ENCODE peak calls at places on chromosomes 3 and 15, in nine cellular contexts. One of them, this sample, is unnamed.

GRCh38 chr3:195034101-195034500 is 236.9 kb downstream of the XXYLT1 start:
- DNase-seq in AG04449: no peak
- DNase-seq in HS-5: no peak
- DNase-seq in left ventricle myocardium superior: no peak
- DNase-seq in stomach: no peak
- DNase-seq in GDM1: no peak
- DNase-seq in GM03348: no peak
- DNase-seq in AG08396: no peak
- DNase-seq in nucleus accumbens: no peak
- DNase-seq in this sample: no peak

GRCh38 chr3:30082652-30083051 is 523.7 kb upstream of the TGFBR2 start:
- DNase-seq in AG04449: no peak
- DNase-seq in HS-5: no peak
- DNase-seq in left ventricle myocardium superior: no peak
- DNase-seq in stomach: no peak
- DNase-seq in GDM1: no peak
- DNase-seq in GM03348: no peak
- DNase-seq in AG08396: no peak
- DNase-seq in nucleus accumbens: no peak
- DNase-seq in this sample: no peak

GRCh38 chr3:75242012-75242411 is 422.1 kb upstream of the FRG2C start:
- DNase-seq in AG04449: no peak
- DNase-seq in HS-5: no peak
- DNase-seq in left ventricle myocardium superior: no peak
- DNase-seq in stomach: no peak
- DNase-seq in GDM1: no peak
- DNase-seq in GM03348: no peak
- DNase-seq in AG08396: no peak
- DNase-seq in nucleus accumbens: no peak
- DNase-seq in this sample: no peak

GRCh38 chr3:149964296-149964695 is 6.4 kb downstream of the PFN2 start:
- DNase-seq in AG04449: no peak
- DNase-seq in HS-5: no peak
- DNase-seq in left ventricle myocardium superior: no peak
- DNase-seq in stomach: no peak
- DNase-seq in GDM1: no peak
- DNase-seq in GM03348: peak
- DNase-seq in AG08396: no peak
- DNase-seq in nucleus accumbens: no peak
- DNase-seq in this sample: peak

GRCh38 chr3:58899159-58899952 is 150.5 kb downstream of the CFAP20DC start:
- DNase-seq in AG04449: no peak
- DNase-seq in HS-5: no peak
- DNase-seq in left ventricle myocardium superior: peak
- DNase-seq in stomach: no peak
- DNase-seq in GDM1: peak
- DNase-seq in GM03348: peak
- DNase-seq in AG08396: no peak
- DNase-seq in nucleus accumbens: no peak
- DNase-seq in this sample: peak

GRCh38 chr3:65485826-65486592 is 552.7 kb downstream of the MAGI1 start:
- DNase-seq in AG04449: no peak
- DNase-seq in HS-5: no peak
- DNase-seq in left ventricle myocardium superior: no peak
- DNase-seq in stomach: no peak
- DNase-seq in GDM1: no peak
- DNase-seq in GM03348: no peak
- DNase-seq in AG08396: no peak
- DNase-seq in nucleus accumbens: peak
- DNase-seq in this sample: no peak

GRCh38 chr3:53173107-53173506 is 12.1 kb downstream of the PRKCD start:
- DNase-seq in AG04449: no peak
- DNase-seq in HS-5: no peak
- DNase-seq in left ventricle myocardium superior: no peak
- DNase-seq in stomach: no peak
- DNase-seq in GDM1: no peak
- DNase-seq in GM03348: no peak
- DNase-seq in AG08396: no peak
- DNase-seq in nucleus accumbens: no peak
- DNase-seq in this sample: no peak

GRCh38 chr15:101675015-101675414 is 22.8 kb upstream of the TM2D3 start:
- DNase-seq in AG04449: peak
- DNase-seq in HS-5: peak
- DNase-seq in left ventricle myocardium superior: no peak
- DNase-seq in stomach: no peak
- DNase-seq in GDM1: no peak
- DNase-seq in GM03348: peak
- DNase-seq in AG08396: peak
- DNase-seq in nucleus accumbens: no peak
- DNase-seq in this sample: peak

GRCh38 chr3:66592927-66593625 is 92.3 kb upstream of the LRIG1 start:
- DNase-seq in AG04449: peak
- DNase-seq in HS-5: no peak
- DNase-seq in left ventricle myocardium superior: no peak
- DNase-seq in stomach: no peak
- DNase-seq in GDM1: no peak
- DNase-seq in GM03348: no peak
- DNase-seq in AG08396: no peak
- DNase-seq in nucleus accumbens: no peak
- DNase-seq in this sample: no peak

GRCh38 chr3:58421004-58421403 is 12.6 kb downstream of the PDHB start:
- DNase-seq in AG04449: no peak
- DNase-seq in HS-5: no peak
- DNase-seq in left ventricle myocardium superior: no peak
- DNase-seq in stomach: no peak
- DNase-seq in GDM1: no peak
- DNase-seq in GM03348: no peak
- DNase-seq in AG08396: no peak
- DNase-seq in nucleus accumbens: no peak
- DNase-seq in this sample: no peak

GRCh38 chr3:83011471-83011870 is 1250.0 kb upstream of the GBE1 start:
- DNase-seq in AG04449: no peak
- DNase-seq in HS-5: peak
- DNase-seq in left ventricle myocardium superior: no peak
- DNase-seq in stomach: no peak
- DNase-seq in GDM1: no peak
- DNase-seq in GM03348: no peak
- DNase-seq in AG08396: no peak
- DNase-seq in nucleus accumbens: no peak
- DNase-seq in this sample: no peak

GRCh38 chr3:47425959-47426358 is 45.1 kb downstream of the PTPN23 start:
- DNase-seq in AG04449: no peak
- DNase-seq in HS-5: no peak
- DNase-seq in left ventricle myocardium superior: no peak
- DNase-seq in stomach: no peak
- DNase-seq in GDM1: no peak
- DNase-seq in GM03348: no peak
- DNase-seq in AG08396: no peak
- DNase-seq in nucleus accumbens: no peak
- DNase-seq in this sample: no peak

GRCh38 chr3:97658670-97659285 is 105.8 kb upstream of the ARL6 start:
- DNase-seq in AG04449: no peak
- DNase-seq in HS-5: no peak
- DNase-seq in left ventricle myocardium superior: no peak
- DNase-seq in stomach: no peak
- DNase-seq in GDM1: peak
- DNase-seq in GM03348: peak
- DNase-seq in AG08396: peak
- DNase-seq in nucleus accumbens: no peak
- DNase-seq in this sample: peak

GRCh38 chr3:111538687-111539086 is 3.3 kb upstream of the CD96 start:
- DNase-seq in AG04449: no peak
- DNase-seq in HS-5: peak
- DNase-seq in left ventricle myocardium superior: no peak
- DNase-seq in stomach: no peak
- DNase-seq in GDM1: no peak
- DNase-seq in GM03348: peak
- DNase-seq in AG08396: peak
- DNase-seq in nucleus accumbens: no peak
- DNase-seq in this sample: peak

GRCh38 chr3:32056559-32057290 is 49.7 kb upstream of the GPD1L start:
- DNase-seq in AG04449: no peak
- DNase-seq in HS-5: no peak
- DNase-seq in left ventricle myocardium superior: no peak
- DNase-seq in stomach: no peak
- DNase-seq in GDM1: no peak
- DNase-seq in GM03348: no peak
- DNase-seq in AG08396: no peak
- DNase-seq in nucleus accumbens: no peak
- DNase-seq in this sample: no peak

GRCh38 chr3:154161806-154162205 is 40.6 kb downstream of the ARHGEF26 start:
- DNase-seq in AG04449: no peak
- DNase-seq in HS-5: no peak
- DNase-seq in left ventricle myocardium superior: no peak
- DNase-seq in stomach: no peak
- DNase-seq in GDM1: no peak
- DNase-seq in GM03348: no peak
- DNase-seq in AG08396: no peak
- DNase-seq in nucleus accumbens: no peak
- DNase-seq in this sample: peak

GRCh38 chr3:114126461-114126860 is 52.4 kb downstream of the DRD3 start:
- DNase-seq in AG04449: no peak
- DNase-seq in HS-5: no peak
- DNase-seq in left ventricle myocardium superior: no peak
- DNase-seq in stomach: no peak
- DNase-seq in GDM1: no peak
- DNase-seq in GM03348: no peak
- DNase-seq in AG08396: no peak
- DNase-seq in nucleus accumbens: no peak
- DNase-seq in this sample: no peak

GRCh38 chr3:179528786-179529185 is 33.9 kb upstream of the ACTL6A start:
- DNase-seq in AG04449: no peak
- DNase-seq in HS-5: no peak
- DNase-seq in left ventricle myocardium superior: no peak
- DNase-seq in stomach: no peak
- DNase-seq in GDM1: no peak
- DNase-seq in GM03348: no peak
- DNase-seq in AG08396: peak
- DNase-seq in nucleus accumbens: no peak
- DNase-seq in this sample: peak

GRCh38 chr3:31196881-31197364 is 302.5 kb upstream of the GADL1 start:
- DNase-seq in AG04449: peak
- DNase-seq in HS-5: no peak
- DNase-seq in left ventricle myocardium superior: peak
- DNase-seq in stomach: no peak
- DNase-seq in GDM1: no peak
- DNase-seq in GM03348: peak
- DNase-seq in AG08396: peak
- DNase-seq in nucleus accumbens: no peak
- DNase-seq in this sample: peak